ENCODE peak calls at places on chromosomes 16 and 17, in eight cellular contexts. F, K, N, L, Y, B, T and I are unnamed samples. For H3K4me1, the result is how much of the 10 kb centered on the place peaks cover.

GRCh38 chr16:74480150-74481029 is 59.1 kb upstream of the CLEC18B start:
- DNase-seq in F (peak), K (peak), N (no peak), L (no peak), Y (peak), B (no peak), T (peak), I (peak)

GRCh38 chr16:81641403-81642106 is 137.5 kb upstream of the PLCG2 start:
- DNase-seq in F (no peak), K (no peak), N (no peak), L (no peak), Y (no peak), B (no peak), T (peak), I (no peak)

GRCh38 chr17:15981208-15981607 is 18.3 kb downstream of the ZSWIM7 start:
- DNase-seq in F (peak), K (no peak), N (peak), L (no peak), Y (no peak), B (no peak), T (no peak), I (no peak)

GRCh38 chr17:65108152-65108551 is 29.0 kb upstream of the RGS9 start:
- DNase-seq in F (no peak), K (no peak), N (no peak), L (no peak), Y (no peak), B (no peak), T (no peak), I (no peak)

GRCh38 chr17:71098071-71098470 is 928.7 kb downstream of the KCNJ2 start:
- DNase-seq in F (no peak), K (no peak), N (no peak), L (no peak), Y (no peak), B (no peak), T (no peak), I (no peak)

GRCh38 chr17:44906010-44906646 is 6.9 kb upstream of the EFTUD2 start:
- DNase-seq in F (peak), K (no peak), N (no peak), L (peak), Y (no peak), B (no peak), T (no peak), I (peak)

GRCh38 chr16:29811896-29812665 is at the start of gene PRRT2:
- DNase-seq in F (no peak), K (no peak), N (no peak), L (peak), Y (peak), B (peak), T (peak), I (no peak)

GRCh38 chr17:48577946-48578615 is at the start of gene HOXB4:
- DNase-seq in F (no peak), K (peak), N (peak), L (peak), Y (no peak), B (peak), T (peak), I (peak)

GRCh38 chr17:61313515-61314326 is 85.9 kb upstream of the TBX2 start:
- DNase-seq in F (no peak), K (no peak), N (no peak), L (no peak), Y (no peak), B (no peak), T (no peak), I (no peak)

GRCh38 chr17:80941171-80941570 is 50.5 kb upstream of the CHMP6 start:
- DNase-seq in F (no peak), K (no peak), N (no peak), L (no peak), Y (no peak), B (no peak), T (no peak), I (no peak)

GRCh38 chr16:71357681-71358080 is 842 bp upstream of the CALB2 start:
- DNase-seq in F (peak), K (no peak), N (no peak), L (peak), Y (no peak), B (no peak), T (peak), I (no peak)

GRCh38 chr17:82097919-82098168 is 192 bp downstream of the FASN start:
- DNase-seq in F (no peak), K (no peak), N (no peak), L (no peak), Y (no peak), B (no peak), T (no peak), I (no peak)

GRCh38 chr16:24360936-24361335 is 104.8 kb downstream of the CACNG3 start:
- DNase-seq in F (no peak), K (no peak), N (no peak), L (no peak), Y (no peak), B (no peak), T (no peak), I (no peak)

GRCh38 chr17:36592316-36592710 is 634 bp downstream of the DHRS11 start:
- DNase-seq in F (peak), K (no peak), N (no peak), L (peak), Y (no peak), B (no peak), T (peak), I (peak)

GRCh38 chr17:56798916-56799315 is 34.8 kb downstream of the C17orf67 start:
- DNase-seq in F (no peak), K (no peak), N (no peak), L (peak), Y (no peak), B (no peak), T (peak), I (no peak)

GRCh38 chr16:49012961-49013726 is 268.5 kb downstream of the CBLN1 start:
- DNase-seq in F (no peak), K (no peak), N (no peak), L (peak), Y (no peak), B (no peak), T (no peak), I (no peak)

GRCh38 chr17:682150-682549 is 32.5 kb downstream of the VPS53 start:
- DNase-seq in F (no peak), K (no peak), N (no peak), L (no peak), Y (no peak), B (no peak), T (peak), I (no peak)

GRCh38 chr17:73223626-73224616 is 31.1 kb downstream of the COG1 start:
- DNase-seq in F (no peak), K (no peak), N (no peak), L (no peak), Y (no peak), B (no peak), T (no peak), I (peak)

DNA sequence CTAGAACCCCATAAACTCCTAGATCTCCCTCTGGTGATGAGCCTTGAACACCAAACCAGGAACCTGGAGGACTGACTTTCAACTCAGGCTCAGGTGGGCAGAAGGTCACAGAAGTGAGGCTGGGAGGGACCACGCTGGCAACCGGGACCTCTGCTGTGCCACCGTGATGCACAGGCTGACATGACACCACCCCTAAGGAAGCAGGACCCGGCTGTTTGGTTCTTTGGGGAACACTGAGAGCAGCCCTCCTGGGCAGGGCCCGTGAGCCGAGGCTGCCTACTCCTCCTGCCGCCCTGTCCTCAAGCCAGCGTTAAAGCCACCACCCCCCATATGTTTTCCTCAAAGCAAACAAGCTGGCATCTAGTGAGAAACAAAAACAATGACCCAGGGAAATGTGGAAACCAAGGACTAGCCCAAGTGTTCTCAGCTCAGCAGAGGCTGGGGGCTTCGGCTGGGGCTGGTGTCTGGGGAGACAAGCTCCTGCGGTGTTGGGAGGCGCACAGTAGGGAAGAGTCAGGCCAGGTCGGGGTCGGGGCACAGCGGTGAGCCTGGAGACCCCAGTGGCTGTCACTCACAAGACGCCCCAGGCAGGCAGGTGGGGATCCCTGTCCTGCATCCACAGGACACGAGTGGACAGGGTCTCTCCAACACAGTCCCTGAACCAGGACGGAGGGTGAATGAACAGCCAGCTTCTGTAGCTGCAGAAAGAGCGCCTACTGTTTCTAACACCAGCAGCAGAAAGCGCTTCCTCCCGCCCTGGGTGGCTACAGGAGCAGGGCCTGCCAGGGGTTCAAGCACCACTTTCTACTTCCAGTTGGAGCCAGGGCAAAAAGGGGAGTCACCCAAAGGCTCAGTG is 1.7 kb downstream of the SMIM5 start:
- DNase-seq in F (no peak), K (no peak), N (no peak), L (no peak), Y (no peak), B (no peak), T (no peak), I (no peak)
- H3K4me3 ChIP-seq in F (no peak), K (no peak), N (no peak), L (no peak), Y (no peak), B (no peak), T (no peak), I (no peak)

DNA sequence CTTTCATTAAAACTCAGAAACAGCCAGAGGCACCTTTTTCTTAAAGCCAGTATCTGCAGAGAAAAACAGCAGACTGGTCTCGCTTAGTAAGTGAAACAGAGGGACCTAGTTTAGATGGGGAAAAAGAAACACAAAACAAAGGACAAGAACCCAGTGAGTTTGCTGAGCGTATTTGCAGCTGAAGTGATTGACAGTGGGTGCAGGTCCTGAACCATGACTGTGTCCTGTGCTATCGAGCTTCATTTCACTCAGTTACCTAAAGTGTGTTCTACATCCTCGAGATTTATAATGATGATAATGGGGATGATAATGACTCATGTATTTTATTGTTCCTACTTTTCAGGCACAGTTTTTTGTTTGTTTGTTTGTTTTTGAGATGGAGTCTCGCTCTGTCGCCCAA is 31.7 kb upstream of the WFIKKN2 start:
- DNase-seq in F (no peak), K (no peak), N (no peak), L (no peak), Y (no peak), B (no peak), T (no peak), I (no peak)
- H3K4me1 ChIP-seq in F (under half), K (under half), N (under half), L (under half), Y (under half), B (under half), T (under half), I (under half)

DNA sequence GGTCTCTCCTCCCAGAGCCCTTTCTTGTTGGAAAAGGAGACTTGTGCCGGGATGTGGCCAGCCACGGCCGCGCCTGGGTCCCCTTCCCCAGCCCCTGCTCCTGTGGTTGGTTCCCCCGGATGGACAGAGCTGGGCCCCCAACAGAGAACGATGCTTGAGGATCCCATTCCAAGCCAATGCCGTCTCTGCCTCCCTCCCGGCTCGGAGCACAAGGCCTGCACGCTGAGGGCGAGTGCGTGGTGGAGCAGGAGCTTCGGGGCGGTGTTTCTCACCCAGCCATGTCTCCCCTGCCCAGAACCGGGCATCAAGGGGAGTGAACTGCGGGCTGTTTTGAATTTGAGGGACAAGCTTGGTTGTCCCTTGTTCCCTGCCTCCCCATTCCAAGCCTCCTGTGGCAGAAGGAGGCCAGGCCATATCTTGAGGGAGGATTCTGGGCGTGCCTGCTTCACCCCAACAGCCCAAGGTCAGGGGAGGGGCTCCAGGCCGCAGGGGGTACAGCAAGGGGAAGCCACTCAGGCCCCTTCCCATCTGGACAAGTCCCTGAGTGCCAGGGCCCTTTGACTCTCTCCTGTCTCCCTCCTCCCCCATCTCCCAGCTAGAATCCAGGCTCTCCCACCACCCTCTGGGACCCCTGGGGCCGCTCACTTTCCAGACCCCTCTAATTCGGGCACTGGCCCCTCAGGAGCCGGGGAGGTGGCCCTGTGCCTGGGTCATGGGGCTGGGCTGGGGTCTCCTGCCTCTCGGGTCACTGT is 43.6 kb downstream of the SOCS3 start:
- DNase-seq in F (no peak), K (no peak), N (no peak), L (no peak), Y (no peak), B (no peak), T (no peak), I (no peak)
- H3K4me3 ChIP-seq in F (peak), K (no peak), N (no peak), L (peak), Y (no peak), B (no peak), T (no peak), I (peak)

DNA sequence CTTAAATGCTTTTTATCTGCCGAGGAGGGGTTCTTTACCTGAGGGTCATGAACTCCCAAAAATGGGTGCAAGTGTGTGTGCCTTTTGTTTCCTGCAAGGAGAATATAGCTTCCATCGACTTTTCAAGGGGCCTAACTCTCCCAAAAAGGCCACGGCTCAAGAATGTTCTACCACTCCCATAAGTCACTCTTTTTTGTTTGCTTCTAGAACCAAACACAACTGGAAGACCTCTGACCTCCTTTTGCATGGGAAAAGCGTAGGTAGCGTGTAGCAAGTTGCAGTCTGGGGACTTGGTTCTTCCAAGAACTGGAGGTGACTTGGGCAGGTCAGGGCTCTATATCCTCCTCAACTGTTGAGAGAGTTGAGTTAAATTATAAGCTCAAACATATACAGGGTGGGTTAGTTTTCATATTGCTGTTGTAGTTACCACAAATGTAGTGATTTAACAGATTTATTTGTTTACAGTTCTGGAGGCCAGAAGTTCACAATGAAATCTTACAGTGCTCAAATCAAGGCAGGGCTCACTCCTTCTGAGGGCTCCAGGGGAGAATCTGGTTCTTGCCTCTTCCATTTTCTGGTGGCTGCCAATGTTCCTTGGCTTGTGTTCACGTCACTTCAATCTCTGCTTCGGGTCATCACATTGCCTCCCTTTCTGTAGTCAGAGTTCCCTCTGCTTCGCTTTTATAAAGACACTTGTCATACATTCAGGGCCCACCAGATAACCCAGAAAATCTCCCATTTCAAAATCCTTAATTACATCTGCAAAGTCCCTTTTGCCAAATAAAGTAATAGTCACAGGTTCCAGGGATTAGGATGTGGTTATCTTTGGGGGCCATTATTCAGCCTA is 1.4 kb downstream of the TMEM97 start:
- DNase-seq in F (no peak), K (no peak), N (no peak), L (no peak), Y (no peak), B (no peak), T (no peak), I (no peak)
- H3K4me1 ChIP-seq in F (under half), K (under half), N (under half), L (under half), Y (under half), B (under half), T (under half), I (under half)